ENCODE peak calls at places on chromosome 22, in ten cellular contexts. G is cardiac fibroblast, W is Peyer's patch, U is breast epithelium, Z is fibroblast of mammary gland, B is right lobe of liver, A is foreskin fibroblast, Q is heart right ventricle, F is BJ, M is GM13976. N is an unnamed sample.

GRCh38 chr22:24208012-24208749 is 26.9 kb downstream of the SUSD2 start:
- DNase-seq in G (peak), Q (peak), Z (peak), F (peak), M (no peak), B (no peak), W (no peak), U (no peak), A (peak), N (peak)

GRCh38 chr22:30423296-30423958 is 2.1 kb upstream of the MTFP1 start:
- DNase-seq in U (peak), M (no peak), Z (no peak), W (peak), Q (no peak), A (no peak), B (peak), F (no peak), G (no peak), N (peak)

GRCh38 chr22:25409240-25409639 is 155.2 kb upstream of the GRK3 start:
- DNase-seq in Q (peak), F (no peak), G (no peak), B (no peak), A (no peak), U (no peak), Z (no peak), M (no peak), W (no peak), N (no peak)

GRCh38 chr22:32904044-32904443 is 102.5 kb downstream of the TIMP3 start:
- DNase-seq in F (no peak), G (peak), A (peak), Z (peak), W (no peak), U (no peak), M (no peak), B (no peak), Q (peak), N (peak)

GRCh38 chr22:49525776-49526535 is 301.7 kb downstream of the BRD1 start:
- DNase-seq in A (no peak), Q (no peak), B (no peak), W (no peak), M (no peak), U (no peak), G (no peak), Z (no peak), F (no peak), N (no peak)

GRCh38 chr22:45953178-45953577 is 23.8 kb downstream of the WNT7B start:
- DNase-seq in B (no peak), A (no peak), Q (no peak), Z (no peak), F (no peak), W (no peak), G (no peak), U (no peak), M (no peak), N (no peak)

GRCh38 chr22:47294222-47294532 is 531.7 kb downstream of the TBC1D22A start:
- DNase-seq in F (peak), B (no peak), G (peak), Q (no peak), M (no peak), A (peak), W (peak), Z (peak), U (peak), N (no peak)

GRCh38 chr22:29032014-29032475 is 29.6 kb downstream of the C22orf31 start:
- DNase-seq in G (no peak), M (no peak), F (no peak), U (no peak), W (no peak), B (peak), Z (no peak), A (no peak), Q (no peak), N (no peak)

GRCh38 chr22:36439481-36440271 is 41.8 kb downstream of the TXN2 start:
- DNase-seq in Z (peak), G (peak), B (no peak), W (peak), Q (peak), A (peak), M (no peak), U (no peak), F (peak), N (peak)

GRCh38 chr22:39254789-39255298 is 10.1 kb upstream of the PDGFB start:
- DNase-seq in U (no peak), W (no peak), Z (peak), F (no peak), M (peak), A (peak), Q (peak), B (no peak), G (peak), N (peak)

GRCh38 chr22:23753371-23753770 is 854 bp downstream of the VPREB3 start:
- DNase-seq in U (no peak), G (no peak), Z (no peak), F (no peak), Q (no peak), W (no peak), A (no peak), M (no peak), B (no peak), N (no peak)

GRCh38 chr22:24408630-24409029 is 18.8 kb upstream of the ADORA2A start:
- DNase-seq in Q (no peak), A (no peak), B (no peak), M (no peak), G (no peak), F (no peak), Z (no peak), W (no peak), U (no peak), N (no peak)

GRCh38 chr22:33018232-33018864 is 39.8 kb downstream of the SYN3 start:
- DNase-seq in M (peak), U (no peak), B (peak), G (peak), F (no peak), W (peak), Q (peak), A (peak), Z (peak), N (peak)

GRCh38 chr22:49751968-49752597 is 75.6 kb downstream of the BRD1 start:
- DNase-seq in Q (no peak), G (no peak), B (no peak), Z (no peak), U (no peak), F (no peak), M (peak), A (no peak), W (peak), N (no peak)

GRCh38 chr22:29987143-29987542 is 93.1 kb upstream of the HORMAD2 start:
- DNase-seq in U (no peak), B (no peak), A (no peak), M (no peak), F (no peak), W (no peak), G (no peak), Z (no peak), Q (no peak), N (no peak)

GRCh38 chr22:39212721-39213376 is 31.9 kb downstream of the PDGFB start:
- DNase-seq in Z (peak), B (no peak), U (no peak), W (peak), Q (no peak), F (no peak), A (peak), G (peak), M (peak), N (peak)

GRCh38 chr22:35037089-35037488 is 28.9 kb upstream of the ISX start:
- DNase-seq in A (no peak), B (no peak), U (no peak), F (no peak), G (no peak), M (no peak), Q (no peak), Z (no peak), W (no peak), N (no peak)

GRCh38 chr22:43643362-43643761 is 168.7 kb downstream of the EFCAB6 start:
- DNase-seq in W (no peak), U (peak), F (no peak), M (no peak), Z (no peak), B (no peak), Q (no peak), A (no peak), G (no peak), N (no peak)

GRCh38 chr22:43642319-43642718 is 169.8 kb downstream of the EFCAB6 start:
- DNase-seq in U (no peak), F (no peak), W (no peak), A (no peak), B (no peak), Q (no peak), Z (no peak), G (no peak), M (no peak), N (no peak)

GRCh38 chr22:43637861-43638260 is 174.2 kb downstream of the EFCAB6 start:
- DNase-seq in M (no peak), Q (no peak), W (no peak), G (no peak), U (no peak), F (no peak), Z (no peak), B (no peak), A (no peak), N (no peak)

GRCh38 chr22:43639228-43639948 is 172.7 kb downstream of the EFCAB6 start:
- DNase-seq in W (no peak), M (no peak), A (no peak), Z (no peak), F (no peak), U (no peak), Q (no peak), B (no peak), G (no peak), N (no peak)

GRCh38 chr22:43642807-43643206 is 169.3 kb downstream of the EFCAB6 start:
- DNase-seq in U (no peak), B (no peak), A (no peak), M (no peak), Z (no peak), G (no peak), Q (no peak), F (no peak), W (no peak), N (no peak)
- TF ChIP-seq CTCF in U (no peak), B (no peak), A (no peak), M (no peak), Z (no peak), G (no peak), Q (no peak), F (no peak), W (no peak), N (no peak)

GRCh38 chr22:16932577-16932976 is 75.4 kb downstream of the GAB4 start:
- DNase-seq in U (no peak), F (no peak), A (peak), W (no peak), Z (no peak), M (no peak), Q (no peak), G (no peak), B (no peak), N (no peak)
- TF ChIP-seq CTCF in U (peak), F (peak), A (no peak), W (no peak), Z (peak), M (peak), Q (peak), G (no peak), B (no peak), N (no peak)

GRCh38 chr22:22745225-22746060 is 101.0 kb downstream of the GGTLC2 start:
- DNase-seq in B (peak), Z (peak), U (no peak), F (no peak), A (peak), M (peak), Q (no peak), W (peak), G (peak), N (peak)
- TF ChIP-seq CTCF in B (peak), Z (peak), U (no peak), F (peak), A (peak), M (peak), Q (peak), W (peak), G (peak), N (peak)

DNA sequence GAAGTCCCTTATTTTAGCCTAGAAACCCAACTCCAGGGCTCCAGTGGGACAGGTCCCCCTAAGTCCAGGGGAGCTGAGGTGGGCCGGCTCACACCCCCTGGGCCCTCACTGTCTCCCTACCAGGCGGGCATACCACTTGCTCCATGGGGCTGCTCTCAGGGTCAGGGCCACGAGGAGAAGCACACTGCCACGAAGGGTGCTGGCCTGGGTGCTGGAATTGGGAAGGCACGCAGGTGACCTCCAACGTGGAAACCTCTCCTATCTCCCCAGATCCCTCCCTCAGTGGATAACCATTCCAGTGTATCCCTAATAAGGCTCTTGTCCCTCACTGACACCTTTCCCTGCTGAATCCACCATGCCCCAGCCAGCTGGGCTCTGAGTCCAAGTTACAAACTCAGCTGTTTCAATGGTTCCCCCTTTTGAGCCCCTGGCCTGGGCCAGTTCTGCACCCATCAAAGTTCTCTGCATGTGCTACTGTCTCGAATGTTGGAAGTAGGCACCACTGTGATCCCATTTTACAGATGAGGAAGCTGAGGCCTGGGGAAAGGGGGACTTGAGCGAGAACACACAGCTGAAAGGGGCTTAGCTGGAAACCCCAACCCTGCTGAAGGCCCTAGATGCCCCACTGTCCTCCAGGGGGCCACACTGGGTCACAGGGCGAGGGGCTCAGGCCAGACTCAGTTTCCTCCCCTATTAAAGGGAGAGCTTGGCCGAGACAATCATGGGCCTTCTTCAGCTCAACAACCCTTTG is 1.5 kb downstream of the SHISAL1 start:
- DNase-seq in M (no peak), Z (no peak), Q (no peak), G (no peak), U (no peak), W (no peak), A (no peak), B (no peak), F (no peak), N (no peak)
- TF ChIP-seq CTCF in M (no peak), Z (no peak), Q (no peak), G (no peak), U (no peak), W (no peak), A (no peak), B (no peak), F (peak), N (no peak)

GRCh38 chr22:22368516-22368915 is 123.9 kb downstream of the VPREB1 start:
- DNase-seq in B (no peak), M (no peak), U (no peak), G (no peak), F (no peak), W (no peak), Q (no peak), Z (no peak), A (no peak), N (no peak)

GRCh38 chr22:22369962-22370265 is 125.3 kb downstream of the VPREB1 start:
- DNase-seq in Z (no peak), A (no peak), U (no peak), F (no peak), Q (no peak), B (no peak), M (no peak), G (no peak), W (peak), N (no peak)

GRCh38 chr22:22372063-22372462 is 127.5 kb downstream of the VPREB1 start:
- DNase-seq in M (no peak), G (no peak), W (no peak), B (no peak), Q (no peak), F (no peak), A (no peak), U (no peak), Z (no peak), N (no peak)

GRCh38 chr22:22374163-22374562 is 129.6 kb downstream of the VPREB1 start:
- DNase-seq in Z (no peak), B (no peak), G (no peak), Q (no peak), U (no peak), F (no peak), A (no peak), M (no peak), W (no peak), N (no peak)

GRCh38 chr22:22371031-22371541 is 126.5 kb downstream of the VPREB1 start:
- DNase-seq in U (no peak), G (no peak), A (no peak), W (no peak), Q (peak), M (no peak), Z (peak), B (no peak), F (no peak), N (no peak)
- TF ChIP-seq CTCF in U (no peak), G (no peak), A (no peak), W (no peak), Q (no peak), M (no peak), Z (no peak), B (no peak), F (peak), N (no peak)

GRCh38 chr22:20205464-20205963 is 54.7 kb upstream of the CCDC188 start:
- DNase-seq in B (no peak), A (no peak), U (no peak), W (no peak), G (no peak), Z (no peak), Q (no peak), M (no peak), F (no peak), N (no peak)

GRCh38 chr22:20207277-20208025 is 56.6 kb upstream of the CCDC188 start:
- DNase-seq in M (no peak), A (no peak), U (no peak), W (no peak), Z (no peak), F (no peak), G (no peak), Q (no peak), B (no peak), N (no peak)

GRCh38 chr22:20205964-20206708 is 55.3 kb upstream of the CCDC188 start:
- DNase-seq in A (peak), M (peak), G (peak), U (no peak), B (peak), Q (peak), F (peak), W (peak), Z (peak), N (peak)

GRCh38 chr22:20204821-20205220 is 54.0 kb upstream of the CCDC188 start:
- DNase-seq in M (no peak), A (peak), B (no peak), Z (no peak), Q (no peak), G (no peak), F (no peak), W (no peak), U (no peak), N (no peak)

GRCh38 chr22:20206709-20207215 is 55.9 kb upstream of the CCDC188 start:
- DNase-seq in Z (peak), B (peak), G (peak), M (no peak), A (peak), U (no peak), W (peak), Q (no peak), F (no peak), N (peak)
- TF ChIP-seq CTCF in Z (no peak), B (peak), G (no peak), M (no peak), A (no peak), U (no peak), W (peak), Q (no peak), F (no peak), N (no peak)

DNA sequence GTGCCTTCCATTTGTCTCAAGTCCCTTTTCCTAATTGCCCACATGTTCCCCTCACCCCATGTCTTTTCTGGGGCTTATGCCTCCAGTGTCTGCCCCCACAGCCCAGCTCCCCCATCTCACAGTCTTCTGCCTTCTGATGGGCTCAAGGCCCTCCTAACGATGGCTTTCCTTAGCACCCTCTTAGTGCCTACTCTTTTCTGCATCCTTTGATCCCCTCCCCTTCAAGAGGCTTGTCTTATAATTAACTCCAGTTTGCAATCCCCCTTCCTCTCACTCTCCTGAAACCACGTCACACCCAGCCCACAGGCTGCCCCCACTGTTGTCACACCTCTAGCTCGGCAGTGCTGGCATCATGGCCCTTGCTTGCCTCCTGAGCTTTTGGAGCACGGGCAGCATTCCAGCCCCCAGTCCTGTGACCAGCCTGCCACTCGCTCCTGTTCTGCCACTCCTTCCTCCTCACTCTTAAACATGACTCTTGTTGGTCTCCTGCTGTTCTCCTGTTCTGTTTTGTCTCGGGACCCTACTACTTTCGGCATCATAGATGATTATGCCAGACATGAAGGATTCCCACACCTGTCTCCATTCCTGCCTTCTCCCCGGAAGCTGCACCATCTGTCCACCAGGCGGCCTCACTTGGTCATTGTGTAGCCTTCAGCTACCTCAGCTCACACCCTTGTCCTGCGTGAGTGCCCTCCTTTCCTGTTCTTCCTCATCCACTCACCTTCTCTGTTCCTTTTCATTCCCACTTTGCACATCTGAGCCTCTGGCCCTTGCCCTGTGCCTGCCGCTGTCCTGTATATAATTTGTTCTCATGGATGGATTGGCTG is 26.1 kb downstream of the UBE2L3 start:
- DNase-seq in W (no peak), F (no peak), B (no peak), G (no peak), U (no peak), A (no peak), Q (peak), Z (no peak), M (no peak), N (no peak)
- TF ChIP-seq CTCF in W (peak), F (peak), B (no peak), G (peak), U (no peak), A (peak), Q (no peak), Z (peak), M (no peak), N (peak)